ENCODE peak calls at places on chromosome 11, in five cellular contexts. H, J, N, Q and A are unnamed samples.

GRCh38 chr11:65036931-65037330 is 4.1 kb upstream of the SAC3D1 start:
- DNase-seq in Q (no peak), J (no peak), N (no peak), H (no peak), A (no peak)

GRCh38 chr11:65546217-65546958 is 11.8 kb downstream of the LTBP3 start:
- DNase-seq in J (peak), Q (no peak), N (peak), H (peak), A (no peak)

GRCh38 chr11:116725434-116726221 is 47.2 kb downstream of the BUD13 start:
- DNase-seq in Q (no peak), H (no peak), N (no peak), J (no peak), A (no peak)

GRCh38 chr11:126072821-126073594 is 10.3 kb upstream of the CDON start:
- DNase-seq in N (no peak), J (no peak), H (no peak), Q (no peak), A (no peak)

GRCh38 chr11:31645747-31646146 is 136.2 kb downstream of the ELP4 start:
- DNase-seq in N (no peak), H (no peak), Q (peak), J (no peak), A (peak)

GRCh38 chr11:2792376-2793250 is 92.8 kb upstream of the KCNQ1OT1 start:
- DNase-seq in J (no peak), Q (no peak), N (no peak), H (no peak), A (no peak)

GRCh38 chr11:72446929-72447753 is 12.8 kb upstream of the CLPB start:
- DNase-seq in J (no peak), H (no peak), N (peak), Q (peak), A (peak)

GRCh38 chr11:42249401-42249800 is 789.9 kb upstream of the LRRC4C start:
- DNase-seq in Q (no peak), H (no peak), N (no peak), J (no peak), A (peak)